ENCODE peak calls at places on chromosome 14, in eight cellular contexts. One of them, this sample, is unnamed.
A peak's percentile ranks its signal among the peaks of the same experiment; 100 is the strongest.

GRCh38 chr14:68047910-68048309 is 228.3 kb downstream of the RAD51B start:
- DNase-seq in HT1080: no peak
- DNase-seq in RPMI7951: no peak
- DNase-seq in stomach: no peak
- DNase-seq in left ventricle myocardium inferior: no peak
- DNase-seq in Caco-2: no peak
- DNase-seq in amniotic epithelial cell: peak; percentile 59
- DNase-seq in adipocyte: peak; percentile 43
- DNase-seq in this sample: no peak

GRCh38 chr14:91349481-91350074 is 68.0 kb downstream of the CCDC88C start:
- DNase-seq in HT1080: no peak
- DNase-seq in RPMI7951: no peak
- DNase-seq in stomach: no peak
- DNase-seq in left ventricle myocardium inferior: no peak
- DNase-seq in Caco-2: no peak
- DNase-seq in amniotic epithelial cell: no peak
- DNase-seq in adipocyte: no peak
- DNase-seq in this sample: peak; percentile 82

GRCh38 chr14:72169521-72169920 is 237.3 kb downstream of the RGS6 start:
- DNase-seq in HT1080: peak; percentile 44
- DNase-seq in RPMI7951: peak; percentile 1
- DNase-seq in stomach: no peak
- DNase-seq in left ventricle myocardium inferior: no peak
- DNase-seq in Caco-2: peak; percentile 5
- DNase-seq in amniotic epithelial cell: no peak
- DNase-seq in adipocyte: no peak
- DNase-seq in this sample: no peak

GRCh38 chr14:99603471-99603933 is 505 bp downstream of the CCDC85C start:
- DNase-seq in HT1080: peak; percentile 46
- DNase-seq in RPMI7951: peak; percentile 32
- DNase-seq in stomach: no peak
- DNase-seq in left ventricle myocardium inferior: no peak
- DNase-seq in Caco-2: peak; percentile 48
- DNase-seq in amniotic epithelial cell: peak; percentile 35
- DNase-seq in adipocyte: peak; percentile 59
- DNase-seq in this sample: peak; percentile 64

GRCh38 chr14:24232645-24233537 is at the start of gene GMPR2:
- DNase-seq in HT1080: no peak
- DNase-seq in RPMI7951: no peak
- DNase-seq in stomach: no peak
- DNase-seq in left ventricle myocardium inferior: no peak
- DNase-seq in Caco-2: no peak
- DNase-seq in amniotic epithelial cell: no peak
- DNase-seq in adipocyte: peak; percentile 38
- DNase-seq in this sample: peak; percentile 24

GRCh38 chr14:95485222-95485819 is 31.1 kb downstream of the SYNE3 start:
- DNase-seq in HT1080: no peak
- DNase-seq in RPMI7951: no peak
- DNase-seq in stomach: no peak
- DNase-seq in left ventricle myocardium inferior: no peak
- DNase-seq in Caco-2: no peak
- DNase-seq in amniotic epithelial cell: no peak
- DNase-seq in adipocyte: no peak
- DNase-seq in this sample: no peak

GRCh38 chr14:49303952-49304516 is 282.1 kb downstream of the RPS29 start:
- DNase-seq in HT1080: peak; percentile 45
- DNase-seq in RPMI7951: peak; percentile 3
- DNase-seq in stomach: no peak
- DNase-seq in left ventricle myocardium inferior: no peak
- DNase-seq in Caco-2: peak; percentile 56
- DNase-seq in amniotic epithelial cell: peak; percentile 30
- DNase-seq in adipocyte: peak; percentile 25
- DNase-seq in this sample: no peak

GRCh38 chr14:68686724-68687123 is 106.1 kb downstream of the ZFP36L1 start:
- DNase-seq in HT1080: no peak
- DNase-seq in RPMI7951: no peak
- DNase-seq in stomach: no peak
- DNase-seq in left ventricle myocardium inferior: no peak
- DNase-seq in Caco-2: no peak
- DNase-seq in amniotic epithelial cell: no peak
- DNase-seq in adipocyte: no peak
- DNase-seq in this sample: no peak

GRCh38 chr14:54749727-54750126 is 152.9 kb downstream of the GCH1 start:
- DNase-seq in HT1080: no peak
- DNase-seq in RPMI7951: no peak
- DNase-seq in stomach: no peak
- DNase-seq in left ventricle myocardium inferior: no peak
- DNase-seq in Caco-2: no peak
- DNase-seq in amniotic epithelial cell: no peak
- DNase-seq in adipocyte: no peak
- DNase-seq in this sample: no peak

GRCh38 chr14:92726135-92726932 is 22.1 kb downstream of the LGMN start:
- DNase-seq in HT1080: peak; percentile 92
- DNase-seq in RPMI7951: peak; percentile 84
- DNase-seq in stomach: peak; percentile 82
- DNase-seq in left ventricle myocardium inferior: peak; percentile 39
- DNase-seq in Caco-2: peak; percentile 30
- DNase-seq in amniotic epithelial cell: peak; percentile 96
- DNase-seq in adipocyte: peak; percentile 19
- DNase-seq in this sample: peak; percentile 51

GRCh38 chr14:105562713-105563346 is 36.4 kb downstream of the TMEM121 start:
- DNase-seq in HT1080: no peak
- DNase-seq in RPMI7951: no peak
- DNase-seq in stomach: no peak
- DNase-seq in left ventricle myocardium inferior: no peak
- DNase-seq in Caco-2: no peak
- DNase-seq in amniotic epithelial cell: no peak
- DNase-seq in adipocyte: no peak
- DNase-seq in this sample: no peak

This sample was measured in activated T-cell treated with anti-CD3 and anti-CD28 coated beads, Interleukin-2, amount 50 U/mL, for 72 hours.